ENCODE peak calls at places on chromosomes 2 and 18, in nine cellular contexts. N, Y, U, B, L, C, A, S and Q are unnamed samples.

GRCh38 chr2:186256540-186256939 is 229.5 kb upstream of the ZC3H15 start:
- DNase-seq in C (no peak), N (no peak), S (no peak), U (no peak), B (no peak), L (peak), A (peak), Y (no peak), Q (peak)

GRCh38 chr2:64325852-64326577 is 127.9 kb upstream of the LGALSL start:
- DNase-seq in L (no peak), B (no peak), C (no peak), A (no peak), Y (no peak), N (no peak), S (no peak), U (no peak), Q (no peak)

GRCh38 chr18:79988925-79989361 is 580 bp upstream of the TXNL4A start:
- DNase-seq in A (peak), S (no peak), Y (peak), L (peak), N (peak), C (no peak), U (peak), B (no peak), Q (no peak)

GRCh38 chr2:235345745-235346144 is 148.1 kb upstream of the AGAP1 start:
- DNase-seq in L (no peak), S (no peak), B (no peak), N (no peak), Y (no peak), A (no peak), U (no peak), C (no peak), Q (no peak)

GRCh38 chr2:227365833-227366232 is 13.3 kb downstream of the TM4SF20 start:
- DNase-seq in L (peak), A (peak), U (no peak), Y (no peak), C (no peak), S (no peak), B (no peak), N (no peak), Q (no peak)

GRCh38 chr2:225033440-225034390 is 8.6 kb downstream of the DOCK10 start:
- DNase-seq in B (no peak), L (no peak), Y (no peak), S (no peak), A (no peak), N (no peak), U (no peak), C (no peak), Q (no peak)

GRCh38 chr18:10860382-10860781 is 289.0 kb downstream of the PIEZO2 start:
- DNase-seq in S (no peak), L (no peak), C (no peak), N (no peak), Y (no peak), U (no peak), B (no peak), A (no peak), Q (no peak)

GRCh38 chr2:111702119-111702808 is 181.7 kb downstream of the ANAPC1 start:
- DNase-seq in C (no peak), A (peak), S (no peak), U (peak), N (peak), Y (no peak), L (peak), B (peak), Q (no peak)

GRCh38 chr2:228767196-228767595 is 503.9 kb downstream of the PID1 start:
- DNase-seq in S (no peak), B (no peak), L (peak), U (no peak), N (no peak), A (peak), C (no peak), Y (no peak), Q (peak)

GRCh38 chr2:145404690-145405089 is 884.8 kb upstream of the ZEB2 start:
- DNase-seq in U (no peak), S (no peak), A (peak), B (no peak), L (no peak), Y (no peak), N (no peak), C (no peak), Q (no peak)

GRCh38 chr18:22324191-22325131 is 93.3 kb downstream of the CTAGE1 start:
- DNase-seq in N (peak), U (peak), Y (peak), A (peak), C (no peak), B (peak), S (no peak), L (peak), Q (no peak)
- TF ChIP-seq CTCF in N (peak), U (peak), Y (peak), A (peak), C (no peak), B (peak), S (no peak), L (peak), Q (peak)

DNA sequence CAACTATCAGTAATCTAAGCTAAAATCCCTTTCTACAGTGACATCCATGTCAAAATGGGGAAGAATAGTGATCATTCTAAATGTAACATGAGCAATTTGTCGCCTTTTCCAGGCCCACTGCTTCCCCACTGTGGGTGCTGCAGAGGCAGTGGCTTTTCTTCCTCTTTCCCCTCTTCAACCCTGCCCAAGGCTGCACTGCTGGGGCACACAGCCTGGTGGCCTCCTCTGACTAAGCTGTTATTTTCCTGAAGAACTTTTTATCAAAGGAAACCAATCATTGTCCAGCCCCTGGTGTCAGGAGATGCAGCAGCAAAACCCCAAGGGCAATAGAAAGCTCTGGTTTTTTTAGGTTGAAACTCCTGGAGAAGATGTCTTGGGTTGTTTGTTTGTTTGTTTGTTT is 117.6 kb upstream of the KLF7 start:
- DNase-seq in B (no peak), Y (no peak), L (peak), S (no peak), C (no peak), A (peak), N (no peak), U (peak), Q (no peak)
- TF ChIP-seq CTCF in B (no peak), Y (no peak), L (no peak), S (no peak), C (no peak), A (peak), N (no peak), U (peak), Q (no peak)

DNA sequence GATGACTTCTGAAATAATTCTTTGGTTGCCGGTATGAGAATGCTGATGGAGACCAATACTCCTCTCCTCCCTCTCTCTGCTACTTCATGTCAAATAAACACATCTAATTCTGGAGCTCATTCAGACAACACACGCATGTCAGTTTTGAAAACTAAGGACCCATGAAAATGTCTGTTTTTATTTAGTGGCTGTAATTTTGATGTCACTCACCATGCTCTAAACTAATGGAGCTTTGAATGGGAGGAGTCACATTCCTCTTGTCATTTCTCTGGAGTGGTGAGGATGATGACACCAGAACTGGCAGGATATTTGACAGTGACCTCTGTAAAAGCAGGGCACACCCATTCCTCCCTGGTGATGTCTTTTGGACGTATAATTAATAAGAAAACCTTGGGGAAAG is 163.0 kb downstream of the PHLPP1 start:
- DNase-seq in Y (no peak), U (no peak), A (no peak), L (peak), C (no peak), B (no peak), S (no peak), N (no peak), Q (no peak)
- TF ChIP-seq CTCF in Y (no peak), U (no peak), A (no peak), L (no peak), C (no peak), B (no peak), S (no peak), N (no peak), Q (no peak)

DNA sequence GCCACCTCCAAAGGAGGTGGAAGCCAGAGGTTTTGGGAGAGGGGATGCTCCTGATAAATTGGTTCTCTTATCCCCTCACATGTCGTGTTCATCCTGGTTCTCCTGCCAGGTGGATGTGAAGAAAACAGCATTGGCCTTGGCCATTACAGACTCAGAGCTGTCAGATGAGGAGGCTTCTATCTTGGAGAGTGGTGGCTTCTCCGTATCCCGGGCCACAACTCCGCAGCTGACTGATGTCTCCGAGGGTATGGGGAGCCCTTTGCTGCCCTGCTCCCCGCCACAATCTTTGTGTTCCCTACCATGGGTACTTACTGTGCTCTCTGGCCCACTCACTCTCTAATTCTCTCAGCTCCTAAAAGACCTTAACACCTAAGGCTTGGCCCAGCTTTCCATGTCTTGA is 3.5 kb downstream of the RETREG2 start:
- DNase-seq in Y (no peak), U (no peak), S (no peak), B (no peak), L (no peak), N (no peak), C (no peak), A (no peak), Q (no peak)
- TF ChIP-seq CTCF in Y (no peak), U (no peak), S (no peak), B (no peak), L (no peak), N (no peak), C (no peak), A (no peak), Q (no peak)

GRCh38 chr2:211216221-211216620 is 659.8 kb downstream of the CPS1 start:
- DNase-seq in C (no peak), A (no peak), U (no peak), L (no peak), Y (no peak), N (no peak), B (no peak), S (no peak), Q (no peak)
- TF ChIP-seq CTCF in C (peak), A (no peak), U (no peak), L (no peak), Y (no peak), N (peak), B (no peak), S (no peak), Q (no peak)

DNA sequence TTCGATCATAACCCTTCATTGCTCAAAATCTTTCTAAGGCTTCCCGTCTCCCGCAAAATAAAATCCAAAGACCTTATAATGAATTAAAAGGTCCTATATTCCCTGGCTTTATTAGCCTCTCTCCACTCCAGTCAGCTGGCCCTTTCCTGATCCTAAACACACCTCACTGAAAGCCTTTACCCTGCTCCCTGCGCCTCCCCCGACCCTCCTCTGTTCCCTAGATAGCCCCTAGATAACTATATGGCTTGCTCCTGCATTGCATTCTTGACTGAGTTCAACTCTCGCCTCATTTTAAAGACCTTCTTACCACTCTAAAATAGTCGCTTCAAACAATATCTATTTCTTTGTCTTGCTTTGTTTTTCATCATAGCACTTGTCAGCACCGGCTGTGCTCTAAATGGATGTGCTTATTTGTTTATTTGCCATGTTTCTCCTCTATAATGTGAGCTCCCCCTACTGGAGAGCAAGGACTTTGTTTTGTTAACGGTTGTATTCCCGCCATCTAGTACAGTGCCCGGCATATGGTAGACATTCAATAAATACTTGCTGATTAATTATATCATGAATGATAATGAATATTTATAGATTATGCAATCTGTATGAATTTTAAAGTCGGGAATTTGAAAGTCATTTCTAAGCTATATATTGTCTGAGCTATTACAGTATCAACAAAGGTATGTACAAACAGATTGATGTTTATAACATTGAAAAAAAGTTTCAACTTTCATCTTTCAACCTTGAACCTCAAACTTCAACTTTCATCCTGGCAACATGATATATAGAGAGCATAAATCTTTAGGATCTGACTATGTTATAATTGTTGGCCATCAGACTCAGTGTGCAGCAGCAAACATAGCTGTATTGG is 32.4 kb upstream of the VIT start:
- DNase-seq in C (no peak), N (peak), B (no peak), A (peak), L (peak), U (no peak), S (no peak), Y (peak), Q (peak)
- TF ChIP-seq CTCF in C (peak), N (peak), B (peak), A (peak), L (peak), U (peak), S (peak), Y (peak), Q (peak)

GRCh38 chr2:47016172-47016913 is 100.7 kb upstream of the MCFD2 start:
- DNase-seq in C (no peak), B (no peak), A (peak), U (no peak), S (no peak), Y (no peak), L (peak), N (peak), Q (peak)
- TF ChIP-seq CTCF in C (no peak), B (no peak), A (no peak), U (no peak), S (no peak), Y (no peak), L (peak), N (peak), Q (peak)

DNA sequence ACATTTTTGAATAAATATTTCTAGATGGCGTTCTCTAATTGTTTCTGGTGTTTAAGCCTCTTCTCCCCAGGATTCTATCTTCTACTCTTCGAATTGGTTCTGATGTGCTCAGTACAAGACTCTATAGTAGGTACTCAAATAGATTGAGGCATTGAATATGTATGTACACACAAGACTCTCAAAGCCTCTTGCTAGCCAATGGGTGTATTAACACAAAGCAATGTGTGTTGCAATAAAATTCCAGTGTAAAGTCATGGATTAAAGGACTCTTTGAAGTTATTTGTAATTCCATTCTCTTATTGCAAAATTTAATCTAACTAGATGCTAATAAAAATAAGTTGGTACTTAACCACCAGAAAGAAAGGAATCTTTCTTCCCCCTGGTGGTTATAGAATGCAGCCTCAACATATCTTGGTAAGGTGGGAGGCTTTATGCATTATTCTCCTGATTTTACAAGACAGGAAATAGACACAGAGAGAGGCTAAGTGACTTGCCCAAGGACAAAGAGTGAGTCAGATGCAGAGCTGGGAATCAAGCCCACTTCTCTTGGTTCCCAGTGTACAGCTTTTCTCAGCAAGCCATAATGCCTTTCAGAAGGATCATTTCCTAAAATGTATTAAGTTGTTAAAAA is 18.1 kb downstream of the LRP1B start:
- DNase-seq in N (no peak), B (no peak), U (no peak), L (peak), Y (no peak), S (no peak), C (no peak), A (peak), Q (peak)
- TF ChIP-seq CTCF in N (peak), B (peak), U (no peak), L (peak), Y (no peak), S (no peak), C (no peak), A (peak), Q (peak)

DNA sequence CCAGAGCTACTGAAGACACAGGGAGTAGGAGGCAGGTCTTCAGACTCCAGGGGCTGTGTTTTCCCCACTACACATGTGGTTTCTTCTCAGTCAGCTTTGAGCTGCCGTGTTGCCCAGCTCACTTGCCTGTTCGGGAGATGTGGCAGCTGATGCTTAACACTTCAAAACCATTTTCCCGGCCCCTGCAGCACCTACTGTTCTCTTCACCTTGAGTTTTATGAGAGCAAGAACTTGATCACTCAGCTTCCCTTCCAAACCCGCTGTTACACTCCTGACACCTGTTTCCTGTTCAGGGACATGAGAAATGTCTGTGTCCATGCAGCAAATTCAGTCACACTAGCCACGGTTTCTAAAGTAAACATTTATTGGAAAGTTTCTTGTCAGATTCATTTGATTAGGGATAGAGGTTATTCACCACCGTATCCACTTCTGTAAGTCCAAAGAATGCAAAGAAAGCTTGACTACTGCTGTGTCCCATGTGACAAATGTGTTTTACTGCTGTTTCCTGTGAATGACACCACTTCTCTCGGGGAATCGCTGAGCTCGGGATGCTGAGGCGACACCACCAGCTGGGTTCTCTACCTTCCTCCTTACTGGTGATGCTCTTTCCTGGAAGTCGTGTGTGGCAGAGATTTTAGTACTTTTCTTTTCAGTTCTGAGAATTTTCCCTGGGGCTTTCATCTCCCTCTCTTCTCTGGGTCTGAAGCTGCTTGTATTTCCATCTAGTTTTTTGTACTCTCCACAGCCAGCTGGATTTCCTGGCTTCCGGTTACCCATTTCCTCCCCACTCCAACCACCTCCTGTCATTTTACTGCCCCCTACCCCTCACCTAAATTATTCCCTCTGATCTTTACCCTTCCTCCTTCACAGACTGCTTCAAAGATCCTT is 91.7 kb downstream of the KLF7 start:
- DNase-seq in S (no peak), Y (no peak), B (peak), A (no peak), C (no peak), U (peak), N (no peak), L (peak), Q (no peak)
- TF ChIP-seq CTCF in S (peak), Y (no peak), B (no peak), A (no peak), C (no peak), U (peak), N (peak), L (no peak), Q (no peak)

DNA sequence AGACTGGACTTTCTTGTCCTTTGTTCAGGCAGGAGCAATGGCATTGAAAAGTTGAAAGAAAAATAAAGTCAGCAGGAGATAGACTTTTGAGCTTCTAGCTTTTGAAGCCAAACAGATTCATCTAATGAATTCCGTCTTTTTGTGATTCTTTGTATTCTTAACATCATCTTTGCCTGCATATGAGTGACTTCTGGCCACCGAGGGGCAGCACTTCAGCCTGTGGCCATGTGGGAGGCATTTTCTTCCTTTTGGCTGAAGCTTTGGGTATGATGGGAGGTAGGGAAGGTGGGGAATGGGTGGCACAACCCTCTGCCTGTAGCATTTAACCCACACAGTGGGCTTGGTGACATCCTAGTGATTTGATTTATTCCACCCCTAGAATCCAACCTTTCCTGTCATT is 220.6 kb downstream of the SETBP1 start:
- DNase-seq in U (no peak), Y (no peak), N (no peak), C (no peak), L (no peak), A (no peak), S (no peak), B (no peak), Q (no peak)
- TF ChIP-seq CTCF in U (no peak), Y (no peak), N (peak), C (peak), L (no peak), A (peak), S (no peak), B (no peak), Q (no peak)